ENCODE peak calls at places on chromosomes 4 and X, in nine cellular contexts. One of them, this sample, is unnamed.

GRCh38 chr4:109303141-109303499 is 662 bp upstream of the COL25A1 start:
- DNase-seq in neural crest cell: no peak
- DNase-seq in SK-MEL-5: peak
- DNase-seq in fibroblast of villous mesenchyme: no peak
- DNase-seq in heart right ventricle: no peak
- DNase-seq in activated CD4-positive, alpha-beta T cell treated with anti-CD3 and anti-CD28 coated beads, Interleukin-2, amount 10 ng/mL, durations not matched to agents 7 days and 5 days: no peak
- DNase-seq in iris pigment epithelial cell: peak
- DNase-seq in naive B cell: no peak
- DNase-seq in hypothalamus: no peak
- DNase-seq in this sample: peak

GRCh38 chr4:139144161-139144859 is 32.7 kb downstream of the ELF2 start:
- DNase-seq in activated CD4-positive, alpha-beta T cell treated with anti-CD3 and anti-CD28 coated beads, Interleukin-2, amount 10 ng/mL, durations not matched to agents 7 days and 5 days: no peak
- DNase-seq in naive B cell: no peak
- DNase-seq in heart right ventricle: peak
- DNase-seq in hypothalamus: no peak
- DNase-seq in iris pigment epithelial cell: peak
- DNase-seq in neural crest cell: no peak
- DNase-seq in fibroblast of villous mesenchyme: peak
- DNase-seq in SK-MEL-5: no peak
- DNase-seq in this sample: no peak

GRCh38 chr4:74319506-74319905 is 11.2 kb downstream of the EPGN start:
- DNase-seq in iris pigment epithelial cell: no peak
- DNase-seq in neural crest cell: no peak
- DNase-seq in heart right ventricle: no peak
- DNase-seq in activated CD4-positive, alpha-beta T cell treated with anti-CD3 and anti-CD28 coated beads, Interleukin-2, amount 10 ng/mL, durations not matched to agents 7 days and 5 days: no peak
- DNase-seq in fibroblast of villous mesenchyme: no peak
- DNase-seq in hypothalamus: no peak
- DNase-seq in SK-MEL-5: no peak
- DNase-seq in naive B cell: no peak
- DNase-seq in this sample: no peak

GRCh38 chr4:20480161-20480947 is 219.9 kb upstream of the PACRGL start:
- DNase-seq in naive B cell: no peak
- DNase-seq in neural crest cell: no peak
- DNase-seq in heart right ventricle: no peak
- DNase-seq in SK-MEL-5: no peak
- DNase-seq in hypothalamus: no peak
- DNase-seq in iris pigment epithelial cell: no peak
- DNase-seq in fibroblast of villous mesenchyme: no peak
- DNase-seq in activated CD4-positive, alpha-beta T cell treated with anti-CD3 and anti-CD28 coated beads, Interleukin-2, amount 10 ng/mL, durations not matched to agents 7 days and 5 days: no peak
- DNase-seq in this sample: no peak

GRCh38 chr4:83438719-83439118 is 16.9 kb downstream of the HELQ start:
- DNase-seq in fibroblast of villous mesenchyme: no peak
- DNase-seq in heart right ventricle: no peak
- DNase-seq in iris pigment epithelial cell: peak
- DNase-seq in naive B cell: no peak
- DNase-seq in SK-MEL-5: no peak
- DNase-seq in neural crest cell: no peak
- DNase-seq in activated CD4-positive, alpha-beta T cell treated with anti-CD3 and anti-CD28 coated beads, Interleukin-2, amount 10 ng/mL, durations not matched to agents 7 days and 5 days: no peak
- DNase-seq in hypothalamus: no peak
- DNase-seq in this sample: no peak

GRCh38 chr4:82811392-82811791 is 12.8 kb upstream of the SCD5 start:
- DNase-seq in naive B cell: no peak
- DNase-seq in heart right ventricle: no peak
- DNase-seq in SK-MEL-5: no peak
- DNase-seq in fibroblast of villous mesenchyme: no peak
- DNase-seq in activated CD4-positive, alpha-beta T cell treated with anti-CD3 and anti-CD28 coated beads, Interleukin-2, amount 10 ng/mL, durations not matched to agents 7 days and 5 days: no peak
- DNase-seq in iris pigment epithelial cell: no peak
- DNase-seq in neural crest cell: no peak
- DNase-seq in hypothalamus: no peak
- DNase-seq in this sample: no peak

GRCh38 chrX:48648299-48648698 is 35.3 kb upstream of the WAS start:
- DNase-seq in heart right ventricle: peak
- DNase-seq in hypothalamus: peak
- DNase-seq in SK-MEL-5: peak
- DNase-seq in fibroblast of villous mesenchyme: peak
- DNase-seq in activated CD4-positive, alpha-beta T cell treated with anti-CD3 and anti-CD28 coated beads, Interleukin-2, amount 10 ng/mL, durations not matched to agents 7 days and 5 days: peak
- DNase-seq in naive B cell: peak
- DNase-seq in iris pigment epithelial cell: peak
- DNase-seq in neural crest cell: no peak
- DNase-seq in this sample: peak

GRCh38 chr4:153113061-153113837 is 91.0 kb upstream of the TRIM2 start:
- DNase-seq in SK-MEL-5: no peak
- DNase-seq in heart right ventricle: no peak
- DNase-seq in neural crest cell: no peak
- DNase-seq in activated CD4-positive, alpha-beta T cell treated with anti-CD3 and anti-CD28 coated beads, Interleukin-2, amount 10 ng/mL, durations not matched to agents 7 days and 5 days: peak
- DNase-seq in iris pigment epithelial cell: peak
- DNase-seq in naive B cell: no peak
- DNase-seq in hypothalamus: no peak
- DNase-seq in fibroblast of villous mesenchyme: no peak
- DNase-seq in this sample: no peak

GRCh38 chrX:118847676-118848075 is 24.1 kb downstream of the ZCCHC12 start:
- DNase-seq in SK-MEL-5: peak
- DNase-seq in neural crest cell: no peak
- DNase-seq in fibroblast of villous mesenchyme: peak
- DNase-seq in iris pigment epithelial cell: peak
- DNase-seq in hypothalamus: no peak
- DNase-seq in activated CD4-positive, alpha-beta T cell treated with anti-CD3 and anti-CD28 coated beads, Interleukin-2, amount 10 ng/mL, durations not matched to agents 7 days and 5 days: peak
- DNase-seq in naive B cell: peak
- DNase-seq in heart right ventricle: no peak
- DNase-seq in this sample: peak

GRCh38 chrX:148043456-148043855 is 62.3 kb downstream of the FMR1NB start:
- DNase-seq in hypothalamus: no peak
- DNase-seq in SK-MEL-5: no peak
- DNase-seq in naive B cell: no peak
- DNase-seq in iris pigment epithelial cell: peak
- DNase-seq in heart right ventricle: no peak
- DNase-seq in activated CD4-positive, alpha-beta T cell treated with anti-CD3 and anti-CD28 coated beads, Interleukin-2, amount 10 ng/mL, durations not matched to agents 7 days and 5 days: no peak
- DNase-seq in neural crest cell: no peak
- DNase-seq in fibroblast of villous mesenchyme: no peak
- DNase-seq in this sample: no peak

GRCh38 chrX:21943460-21944135 is 3.1 kb downstream of the SMS start:
- DNase-seq in activated CD4-positive, alpha-beta T cell treated with anti-CD3 and anti-CD28 coated beads, Interleukin-2, amount 10 ng/mL, durations not matched to agents 7 days and 5 days: no peak
- DNase-seq in fibroblast of villous mesenchyme: peak
- DNase-seq in naive B cell: no peak
- DNase-seq in heart right ventricle: no peak
- DNase-seq in neural crest cell: no peak
- DNase-seq in hypothalamus: no peak
- DNase-seq in iris pigment epithelial cell: peak
- DNase-seq in SK-MEL-5: no peak
- DNase-seq in this sample: no peak

GRCh38 chrX:68889244-68889643 is 60.4 kb downstream of the EFNB1 start:
- DNase-seq in fibroblast of villous mesenchyme: no peak
- DNase-seq in SK-MEL-5: no peak
- DNase-seq in neural crest cell: no peak
- DNase-seq in hypothalamus: no peak
- DNase-seq in activated CD4-positive, alpha-beta T cell treated with anti-CD3 and anti-CD28 coated beads, Interleukin-2, amount 10 ng/mL, durations not matched to agents 7 days and 5 days: no peak
- DNase-seq in iris pigment epithelial cell: no peak
- DNase-seq in naive B cell: no peak
- DNase-seq in heart right ventricle: no peak
- DNase-seq in this sample: no peak

GRCh38 chrX:101602077-101602476 is 15.7 kb downstream of the ARMCX6 start:
- DNase-seq in naive B cell: no peak
- DNase-seq in fibroblast of villous mesenchyme: peak
- DNase-seq in SK-MEL-5: no peak
- DNase-seq in heart right ventricle: no peak
- DNase-seq in iris pigment epithelial cell: peak
- DNase-seq in activated CD4-positive, alpha-beta T cell treated with anti-CD3 and anti-CD28 coated beads, Interleukin-2, amount 10 ng/mL, durations not matched to agents 7 days and 5 days: no peak
- DNase-seq in hypothalamus: no peak
- DNase-seq in neural crest cell: no peak
- DNase-seq in this sample: no peak

GRCh38 chr4:10196191-10196590 is 79.6 kb upstream of the WDR1 start:
- DNase-seq in naive B cell: no peak
- DNase-seq in hypothalamus: no peak
- DNase-seq in activated CD4-positive, alpha-beta T cell treated with anti-CD3 and anti-CD28 coated beads, Interleukin-2, amount 10 ng/mL, durations not matched to agents 7 days and 5 days: no peak
- DNase-seq in neural crest cell: no peak
- DNase-seq in SK-MEL-5: peak
- DNase-seq in iris pigment epithelial cell: no peak
- DNase-seq in fibroblast of villous mesenchyme: no peak
- DNase-seq in heart right ventricle: no peak
- DNase-seq in this sample: no peak

GRCh38 chrX:15600745-15601144 is at the start of gene ACE2:
- DNase-seq in fibroblast of villous mesenchyme: no peak
- DNase-seq in SK-MEL-5: no peak
- DNase-seq in heart right ventricle: peak
- DNase-seq in hypothalamus: no peak
- DNase-seq in iris pigment epithelial cell: no peak
- DNase-seq in activated CD4-positive, alpha-beta T cell treated with anti-CD3 and anti-CD28 coated beads, Interleukin-2, amount 10 ng/mL, durations not matched to agents 7 days and 5 days: no peak
- DNase-seq in naive B cell: no peak
- DNase-seq in neural crest cell: no peak
- DNase-seq in this sample: no peak

GRCh38 chrX:97538745-97539144 is 655.0 kb downstream of the RPA4 start:
- DNase-seq in hypothalamus: no peak
- DNase-seq in activated CD4-positive, alpha-beta T cell treated with anti-CD3 and anti-CD28 coated beads, Interleukin-2, amount 10 ng/mL, durations not matched to agents 7 days and 5 days: no peak
- DNase-seq in heart right ventricle: no peak
- DNase-seq in SK-MEL-5: no peak
- DNase-seq in iris pigment epithelial cell: no peak
- DNase-seq in neural crest cell: no peak
- DNase-seq in naive B cell: no peak
- DNase-seq in fibroblast of villous mesenchyme: no peak
- DNase-seq in this sample: no peak

GRCh38 chr4:56261027-56261426 is 126.3 kb downstream of the AASDH start:
- DNase-seq in fibroblast of villous mesenchyme: no peak
- DNase-seq in SK-MEL-5: no peak
- DNase-seq in activated CD4-positive, alpha-beta T cell treated with anti-CD3 and anti-CD28 coated beads, Interleukin-2, amount 10 ng/mL, durations not matched to agents 7 days and 5 days: peak
- DNase-seq in heart right ventricle: no peak
- DNase-seq in neural crest cell: no peak
- DNase-seq in naive B cell: no peak
- DNase-seq in iris pigment epithelial cell: no peak
- DNase-seq in hypothalamus: no peak
- DNase-seq in this sample: no peak

GRCh38 chrX:81120936-81121351 is 80.8 kb downstream of the HMGN5 start:
- DNase-seq in SK-MEL-5: peak
- DNase-seq in fibroblast of villous mesenchyme: peak
- DNase-seq in iris pigment epithelial cell: peak
- DNase-seq in naive B cell: peak
- DNase-seq in heart right ventricle: peak
- DNase-seq in hypothalamus: peak
- DNase-seq in activated CD4-positive, alpha-beta T cell treated with anti-CD3 and anti-CD28 coated beads, Interleukin-2, amount 10 ng/mL, durations not matched to agents 7 days and 5 days: peak
- DNase-seq in neural crest cell: peak
- DNase-seq in this sample: peak

GRCh38 chr4:6633091-6633906 is 7.2 kb upstream of the MRFAP1 start:
- DNase-seq in SK-MEL-5: no peak
- DNase-seq in heart right ventricle: no peak
- DNase-seq in fibroblast of villous mesenchyme: peak
- DNase-seq in activated CD4-positive, alpha-beta T cell treated with anti-CD3 and anti-CD28 coated beads, Interleukin-2, amount 10 ng/mL, durations not matched to agents 7 days and 5 days: no peak
- DNase-seq in neural crest cell: no peak
- DNase-seq in naive B cell: no peak
- DNase-seq in hypothalamus: no peak
- DNase-seq in iris pigment epithelial cell: peak
- DNase-seq in this sample: no peak

GRCh38 chr4:143025111-143025704 is 159.5 kb upstream of the USP38 start:
- DNase-seq in SK-MEL-5: peak
- DNase-seq in iris pigment epithelial cell: peak
- DNase-seq in naive B cell: no peak
- DNase-seq in fibroblast of villous mesenchyme: peak
- DNase-seq in hypothalamus: peak
- DNase-seq in neural crest cell: no peak
- DNase-seq in activated CD4-positive, alpha-beta T cell treated with anti-CD3 and anti-CD28 coated beads, Interleukin-2, amount 10 ng/mL, durations not matched to agents 7 days and 5 days: no peak
- DNase-seq in heart right ventricle: no peak
- DNase-seq in this sample: no peak

GRCh38 chrX:110472265-110472664 is 113.6 kb downstream of the RTL9 start:
- DNase-seq in fibroblast of villous mesenchyme: no peak
- DNase-seq in SK-MEL-5: no peak
- DNase-seq in heart right ventricle: no peak
- DNase-seq in activated CD4-positive, alpha-beta T cell treated with anti-CD3 and anti-CD28 coated beads, Interleukin-2, amount 10 ng/mL, durations not matched to agents 7 days and 5 days: no peak
- DNase-seq in naive B cell: no peak
- DNase-seq in hypothalamus: no peak
- DNase-seq in iris pigment epithelial cell: no peak
- DNase-seq in neural crest cell: no peak
- DNase-seq in this sample: no peak

GRCh38 chrX:125786306-125786705 is 379.8 kb downstream of the DCAF12L2 start:
- DNase-seq in iris pigment epithelial cell: no peak
- DNase-seq in neural crest cell: no peak
- DNase-seq in naive B cell: no peak
- DNase-seq in SK-MEL-5: no peak
- DNase-seq in heart right ventricle: no peak
- DNase-seq in hypothalamus: no peak
- DNase-seq in activated CD4-positive, alpha-beta T cell treated with anti-CD3 and anti-CD28 coated beads, Interleukin-2, amount 10 ng/mL, durations not matched to agents 7 days and 5 days: no peak
- DNase-seq in fibroblast of villous mesenchyme: no peak
- DNase-seq in this sample: no peak

GRCh38 chr4:25527044-25527443 is 128.6 kb upstream of the SLC34A2 start:
- DNase-seq in SK-MEL-5: no peak
- DNase-seq in heart right ventricle: no peak
- DNase-seq in fibroblast of villous mesenchyme: no peak
- DNase-seq in naive B cell: no peak
- DNase-seq in iris pigment epithelial cell: peak
- DNase-seq in activated CD4-positive, alpha-beta T cell treated with anti-CD3 and anti-CD28 coated beads, Interleukin-2, amount 10 ng/mL, durations not matched to agents 7 days and 5 days: no peak
- DNase-seq in neural crest cell: no peak
- DNase-seq in hypothalamus: no peak
- DNase-seq in this sample: no peak

GRCh38 chr4:1979477-1980196 is 29.1 kb downstream of the NELFA start:
- DNase-seq in fibroblast of villous mesenchyme: no peak
- DNase-seq in naive B cell: no peak
- DNase-seq in activated CD4-positive, alpha-beta T cell treated with anti-CD3 and anti-CD28 coated beads, Interleukin-2, amount 10 ng/mL, durations not matched to agents 7 days and 5 days: no peak
- DNase-seq in SK-MEL-5: no peak
- DNase-seq in heart right ventricle: no peak
- DNase-seq in neural crest cell: no peak
- DNase-seq in hypothalamus: no peak
- DNase-seq in iris pigment epithelial cell: no peak
- DNase-seq in this sample: no peak

GRCh38 chr4:99885063-99885664 is 9.1 kb downstream of the LAMTOR3 start:
- DNase-seq in iris pigment epithelial cell: peak
- DNase-seq in neural crest cell: no peak
- DNase-seq in fibroblast of villous mesenchyme: peak
- DNase-seq in heart right ventricle: no peak
- DNase-seq in hypothalamus: no peak
- DNase-seq in activated CD4-positive, alpha-beta T cell treated with anti-CD3 and anti-CD28 coated beads, Interleukin-2, amount 10 ng/mL, durations not matched to agents 7 days and 5 days: peak
- DNase-seq in SK-MEL-5: peak
- DNase-seq in naive B cell: peak
- DNase-seq in this sample: peak

GRCh38 chrX:154097003-154097596 is 417 bp downstream of the MECP2 start:
- DNase-seq in iris pigment epithelial cell: peak
- DNase-seq in neural crest cell: peak
- DNase-seq in hypothalamus: peak
- DNase-seq in fibroblast of villous mesenchyme: peak
- DNase-seq in naive B cell: peak
- DNase-seq in heart right ventricle: peak
- DNase-seq in SK-MEL-5: peak
- DNase-seq in activated CD4-positive, alpha-beta T cell treated with anti-CD3 and anti-CD28 coated beads, Interleukin-2, amount 10 ng/mL, durations not matched to agents 7 days and 5 days: peak
- DNase-seq in this sample: peak

GRCh38 chr4:110361921-110362320 is 114.0 kb upstream of the ENPEP start:
- DNase-seq in hypothalamus: no peak
- DNase-seq in heart right ventricle: no peak
- DNase-seq in SK-MEL-5: peak
- DNase-seq in fibroblast of villous mesenchyme: peak
- DNase-seq in neural crest cell: no peak
- DNase-seq in activated CD4-positive, alpha-beta T cell treated with anti-CD3 and anti-CD28 coated beads, Interleukin-2, amount 10 ng/mL, durations not matched to agents 7 days and 5 days: no peak
- DNase-seq in naive B cell: no peak
- DNase-seq in iris pigment epithelial cell: peak
- DNase-seq in this sample: no peak

GRCh38 chr4:47835489-47835888 is 2.4 kb downstream of the CORIN start:
- DNase-seq in iris pigment epithelial cell: peak
- DNase-seq in activated CD4-positive, alpha-beta T cell treated with anti-CD3 and anti-CD28 coated beads, Interleukin-2, amount 10 ng/mL, durations not matched to agents 7 days and 5 days: no peak
- DNase-seq in hypothalamus: no peak
- DNase-seq in heart right ventricle: no peak
- DNase-seq in SK-MEL-5: no peak
- DNase-seq in fibroblast of villous mesenchyme: no peak
- DNase-seq in naive B cell: no peak
- DNase-seq in neural crest cell: no peak
- DNase-seq in this sample: no peak

GRCh38 chr4:26815686-26816085 is 45.0 kb upstream of the STIM2 start:
- DNase-seq in neural crest cell: peak
- DNase-seq in SK-MEL-5: peak
- DNase-seq in fibroblast of villous mesenchyme: no peak
- DNase-seq in hypothalamus: no peak
- DNase-seq in heart right ventricle: no peak
- DNase-seq in naive B cell: no peak
- DNase-seq in iris pigment epithelial cell: no peak
- DNase-seq in activated CD4-positive, alpha-beta T cell treated with anti-CD3 and anti-CD28 coated beads, Interleukin-2, amount 10 ng/mL, durations not matched to agents 7 days and 5 days: no peak
- DNase-seq in this sample: no peak

GRCh38 chr4:146273204-146273901 is 59.0 kb downstream of the REELD1 start:
- DNase-seq in naive B cell: no peak
- DNase-seq in fibroblast of villous mesenchyme: no peak
- DNase-seq in heart right ventricle: no peak
- DNase-seq in activated CD4-positive, alpha-beta T cell treated with anti-CD3 and anti-CD28 coated beads, Interleukin-2, amount 10 ng/mL, durations not matched to agents 7 days and 5 days: no peak
- DNase-seq in iris pigment epithelial cell: no peak
- DNase-seq in SK-MEL-5: no peak
- DNase-seq in neural crest cell: no peak
- DNase-seq in hypothalamus: no peak
- DNase-seq in this sample: no peak

GRCh38 chrX:43971966-43972961 is 926 bp downstream of the NDP start:
- DNase-seq in hypothalamus: peak
- DNase-seq in heart right ventricle: no peak
- DNase-seq in neural crest cell: no peak
- DNase-seq in naive B cell: no peak
- DNase-seq in activated CD4-positive, alpha-beta T cell treated with anti-CD3 and anti-CD28 coated beads, Interleukin-2, amount 10 ng/mL, durations not matched to agents 7 days and 5 days: no peak
- DNase-seq in fibroblast of villous mesenchyme: peak
- DNase-seq in SK-MEL-5: peak
- DNase-seq in iris pigment epithelial cell: peak
- DNase-seq in this sample: no peak

This sample was measured in CD4-positive, CD25-positive, alpha-beta regulatory T cell.